ENCODE peak calls at places on chromosomes 13 and 19, in five cellular contexts. One of them, this sample, is unnamed.

GRCh38 chr13:100673831-100674362 is 698 bp downstream of the TMTC4 start:
- DNase-seq in glutamatergic neuron: no peak
- DNase-seq in endothelial cell: no peak
- DNase-seq in psoas muscle: peak; percentile 81
- DNase-seq in B cell: no peak
- DNase-seq in this sample: peak; percentile 59

GRCh38 chr19:49801966-49802661 is 11.0 kb downstream of the FUZ start:
- DNase-seq in glutamatergic neuron: peak; percentile 82
- DNase-seq in endothelial cell: no peak
- DNase-seq in psoas muscle: peak; percentile 96
- DNase-seq in B cell: no peak
- DNase-seq in this sample: no peak

GRCh38 chr19:41480336-41480735 is 37.4 kb downstream of the ERICH4 start:
- DNase-seq in psoas muscle: no peak
- DNase-seq in glutamatergic neuron: no peak
- DNase-seq in endothelial cell: no peak
- DNase-seq in B cell: no peak
- DNase-seq in this sample: no peak

GRCh38 chr19:47540748-47541147 is 25.9 kb upstream of the NAPA start:
- DNase-seq in psoas muscle: no peak
- DNase-seq in glutamatergic neuron: no peak
- DNase-seq in endothelial cell: no peak
- DNase-seq in B cell: no peak
- DNase-seq in this sample: no peak

GRCh38 chr13:85738696-85739320 is 60.4 kb downstream of the SLITRK6 start:
- DNase-seq in B cell: no peak
- DNase-seq in endothelial cell: no peak
- DNase-seq in glutamatergic neuron: no peak
- DNase-seq in psoas muscle: no peak
- DNase-seq in this sample: no peak

GRCh38 chr13:19927117-19927734 is 31.3 kb upstream of the ZMYM2 start:
- DNase-seq in psoas muscle: no peak
- DNase-seq in glutamatergic neuron: no peak
- DNase-seq in endothelial cell: no peak
- DNase-seq in B cell: no peak
- DNase-seq in this sample: no peak

GRCh38 chr19:40366697-40367561 is 18.4 kb downstream of the PLD3 start:
- DNase-seq in psoas muscle: no peak
- DNase-seq in glutamatergic neuron: peak; percentile 83
- DNase-seq in B cell: no peak
- DNase-seq in endothelial cell: peak; percentile 14
- DNase-seq in this sample: no peak

GRCh38 chr13:36973621-36974268 is 25.4 kb downstream of the ALG5 start:
- DNase-seq in glutamatergic neuron: no peak
- DNase-seq in psoas muscle: no peak
- DNase-seq in endothelial cell: no peak
- DNase-seq in B cell: no peak
- DNase-seq in this sample: no peak

GRCh38 chr19:10364644-10365043 is 15.7 kb downstream of the TYK2 start:
- DNase-seq in psoas muscle: no peak
- DNase-seq in B cell: no peak
- DNase-seq in endothelial cell: no peak
- DNase-seq in glutamatergic neuron: no peak
- DNase-seq in this sample: no peak